ENCODE peak calls at places on chromosomes 7 and 10, in eight cellular contexts. W is H1; X is GM23248; K is aorta; R is stomach; E is effector memory CD4-positive, alpha-beta T cell; C is HepG2; O is lower lobe of right lung. H is an unnamed sample. For H3K9me3, the result is how much of the 10 kb centered on the place peaks cover.

GRCh38 chr10:16700331-16700730 is 116.9 kb downstream of the RSU1 start:
- DNase-seq in E (no peak), W (no peak), X (no peak), R (no peak), C (no peak), K (no peak), O (no peak), H (no peak)

GRCh38 chr10:132452651-132453469 is 55.9 kb downstream of the PWWP2B start:
- DNase-seq in K (peak), C (peak), R (peak), O (peak), E (peak), X (peak), W (peak), H (peak)

GRCh38 chr7:2379821-2380450 is 23.5 kb upstream of the CHST12 start:
- DNase-seq in R (no peak), X (no peak), K (no peak), O (no peak), E (no peak), W (no peak), C (no peak), H (no peak)

GRCh38 chr7:6106140-6106904 is 75.1 kb downstream of the ANKRD61 start:
- DNase-seq in X (peak), C (peak), K (peak), E (peak), R (no peak), W (no peak), O (no peak), H (peak)

GRCh38 chr7:30469303-30469702 is 9.3 kb downstream of the NOD1 start:
- DNase-seq in C (peak), O (peak), E (no peak), X (peak), R (no peak), K (peak), W (peak), H (peak)

GRCh38 chr7:6651866-6652445 is 14.8 kb downstream of the ZNF316 start:
- DNase-seq in X (no peak), E (no peak), R (no peak), K (peak), W (no peak), O (no peak), C (no peak), H (no peak)

GRCh38 chr7:102318482-102318971 is 31.9 kb downstream of the SH2B2 start:
- DNase-seq in R (peak), O (no peak), E (no peak), K (no peak), C (no peak), W (no peak), X (peak), H (no peak)

GRCh38 chr10:70093335-70093944 is 39.2 kb downstream of the AIFM2 start:
- DNase-seq in C (no peak), X (no peak), W (no peak), E (no peak), O (no peak), R (no peak), K (no peak), H (no peak)

GRCh38 chr10:97566338-97566986 is 6.1 kb upstream of the ANKRD2 start:
- DNase-seq in R (no peak), C (no peak), E (no peak), W (no peak), O (no peak), X (no peak), K (no peak), H (no peak)

GRCh38 chr7:30733691-30734090 is 18.2 kb upstream of the INMT start:
- DNase-seq in X (no peak), O (no peak), C (no peak), E (no peak), K (no peak), W (no peak), R (no peak), H (no peak)

GRCh38 chr7:139452948-139453672 is 30.4 kb downstream of the KLRG2 start:
- DNase-seq in R (no peak), C (no peak), E (no peak), X (peak), W (peak), K (no peak), O (no peak), H (no peak)

GRCh38 chr10:49302088-49302487 is 3.1 kb downstream of the C10orf71 start:
- DNase-seq in K (no peak), C (no peak), E (no peak), O (no peak), W (no peak), X (no peak), R (no peak), H (no peak)

GRCh38 chr10:58982470-58983239 is 193.8 kb upstream of the PHYHIPL start:
- DNase-seq in K (no peak), E (no peak), O (no peak), R (no peak), X (no peak), C (no peak), W (no peak), H (no peak)

GRCh38 chr7:91353923-91354322 is 89.7 kb downstream of the FZD1 start:
- DNase-seq in O (no peak), K (no peak), W (no peak), X (no peak), C (no peak), R (no peak), E (no peak), H (no peak)

GRCh38 chr10:69248117-69248730 is 28.1 kb downstream of the HKDC1 start:
- DNase-seq in O (no peak), E (no peak), C (no peak), X (no peak), W (no peak), R (no peak), K (no peak), H (no peak)

GRCh38 chr10:82796510-82796909 is 921.5 kb downstream of the NRG3 start:
- DNase-seq in X (peak), E (no peak), W (no peak), C (no peak), R (no peak), K (no peak), O (no peak), H (no peak)

GRCh38 chr10:668786-669485 is 20.5 kb downstream of the DIP2C start:
- DNase-seq in R (no peak), K (no peak), X (no peak), C (no peak), O (no peak), E (no peak), W (peak), H (peak)

GRCh38 chr10:17059197-17059688 is 70.4 kb downstream of the CUBN start:
- DNase-seq in C (no peak), E (no peak), R (no peak), O (no peak), K (no peak), X (peak), W (no peak), H (no peak)

GRCh38 chr10:128466831-128467371 is 340.7 kb upstream of the MKI67 start:
- DNase-seq in X (no peak), K (no peak), E (no peak), W (no peak), O (no peak), R (no peak), C (no peak), H (no peak)

GRCh38 chr10:68153473-68154210 is 44.4 kb downstream of the MYPN start:
- DNase-seq in W (peak), O (no peak), X (peak), K (no peak), E (no peak), C (peak), R (peak), H (peak)

GRCh38 chr10:24791129-24791733 is 67.5 kb upstream of the ARHGAP21 start:
- DNase-seq in K (no peak), X (no peak), W (no peak), R (no peak), C (no peak), E (no peak), O (no peak), H (no peak)

GRCh38 chr10:58851606-58852005 is 324.8 kb upstream of the PHYHIPL start:
- DNase-seq in R (no peak), K (no peak), W (no peak), O (no peak), C (no peak), X (peak), E (no peak), H (no peak)

GRCh38 chr10:19825690-19826089 is 9.5 kb downstream of the PLXDC2 start:
- DNase-seq in K (no peak), O (no peak), X (no peak), R (no peak), E (no peak), C (no peak), W (no peak), H (no peak)

GRCh38 chr7:36285276-36285675 is 104.4 kb upstream of the ANLN start:
- DNase-seq in C (no peak), X (no peak), R (no peak), O (no peak), K (no peak), E (no peak), W (no peak), H (no peak)

GRCh38 chr7:85156661-85157213 is 30.1 kb downstream of the SEMA3D start:
- DNase-seq in W (no peak), C (no peak), K (no peak), X (no peak), O (no peak), R (no peak), E (no peak), H (no peak)

GRCh38 chr10:70355234-70356021 is 27.0 kb downstream of the LRRC20 start:
- DNase-seq in C (no peak), R (no peak), W (no peak), K (peak), X (no peak), E (no peak), O (no peak), H (peak)

GRCh38 chr7:156177396-156178055 is 365.3 kb upstream of the SHH start:
- DNase-seq in C (no peak), R (no peak), K (no peak), X (no peak), E (no peak), W (no peak), O (no peak), H (no peak)

GRCh38 chr10:43685744-43686143 is 37.1 kb upstream of the ZNF32 start:
- DNase-seq in O (no peak), R (peak), E (no peak), C (no peak), K (no peak), W (no peak), X (no peak), H (no peak)

DNA sequence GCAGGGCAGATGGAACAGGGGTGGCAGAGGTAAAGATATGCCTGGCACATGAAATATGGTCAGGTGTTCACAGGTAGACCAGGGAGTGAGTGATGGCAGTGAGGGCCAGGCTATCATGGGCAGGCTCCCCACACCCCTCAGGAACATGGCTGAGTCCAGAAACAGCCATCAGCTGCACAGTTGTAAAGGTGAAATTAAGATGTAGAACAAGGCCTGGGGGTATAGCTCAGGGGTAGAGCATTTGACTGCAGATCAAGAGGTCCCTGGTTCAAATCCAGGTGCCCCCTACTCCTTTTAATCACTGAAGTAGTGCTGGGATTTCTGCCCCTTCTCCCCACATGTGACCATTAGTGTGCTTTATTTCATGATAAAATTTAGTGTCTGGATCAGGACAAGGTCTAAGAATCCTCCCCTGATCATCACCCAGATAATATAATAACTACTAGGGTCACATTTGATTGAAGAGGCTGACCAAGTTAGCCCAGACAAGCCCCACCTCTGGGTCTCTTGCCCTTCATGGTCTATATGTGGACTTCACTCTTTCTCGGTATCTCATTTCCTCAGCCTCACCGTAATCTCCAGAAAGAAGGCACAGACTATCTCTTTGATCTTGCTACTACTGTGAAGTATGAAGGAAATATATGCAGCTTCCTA is 69.0 kb downstream of the ZNF783 start:
- DNase-seq in C (peak), R (no peak), O (no peak), E (no peak), W (no peak), X (no peak), K (no peak), H (no peak)
- H3K4me3 ChIP-seq in C (no peak), R (no peak), O (no peak), E (no peak), W (no peak), X (no peak), K (no peak), H (no peak)

GRCh38 chr10:6399241-6399701 is 180.8 kb downstream of the PRKCQ start:
- DNase-seq in C (no peak), O (no peak), W (no peak), X (no peak), K (peak), R (no peak), E (no peak), H (no peak)

GRCh38 chr10:6400331-6400730 is 179.7 kb downstream of the PRKCQ start:
- DNase-seq in R (no peak), E (no peak), C (no peak), W (no peak), K (peak), O (peak), X (no peak), H (no peak)

GRCh38 chr10:6399879-6400278 is 180.2 kb downstream of the PRKCQ start:
- DNase-seq in W (no peak), E (no peak), K (no peak), X (no peak), R (no peak), C (no peak), O (no peak), H (no peak)

GRCh38 chr10:6396652-6397051 is 183.4 kb downstream of the PRKCQ start:
- DNase-seq in O (no peak), K (no peak), C (no peak), W (no peak), X (peak), R (no peak), E (no peak), H (no peak)

GRCh38 chr10:6398419-6398818 is 181.7 kb downstream of the PRKCQ start:
- DNase-seq in E (no peak), K (no peak), C (no peak), X (peak), O (no peak), R (no peak), W (no peak), H (no peak)
- H3K27ac ChIP-seq in E (no peak), K (no peak), C (no peak), X (no peak), O (no peak), R (no peak), W (no peak), H (no peak)

DNA sequence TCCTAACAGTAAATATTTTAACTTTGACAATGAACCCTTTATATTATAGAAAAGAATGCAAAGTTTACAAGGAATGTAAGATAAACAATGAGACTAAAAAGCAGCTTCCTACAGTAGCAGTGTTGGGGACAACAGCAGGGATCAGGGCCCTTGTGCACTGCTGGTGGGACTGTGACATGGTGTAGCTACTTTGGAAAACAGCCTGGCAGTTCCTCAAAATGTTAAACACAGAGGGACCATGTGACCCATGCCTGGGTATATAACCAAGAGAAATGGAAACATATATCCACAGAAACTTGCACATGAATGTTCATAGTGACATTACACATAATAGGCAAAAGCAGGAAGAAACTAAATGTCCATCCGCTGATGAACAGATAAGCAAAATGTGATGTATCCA is 325.3 kb downstream of the PRPF18 start:
- DNase-seq in K (no peak), X (no peak), R (no peak), W (no peak), C (no peak), E (no peak), O (no peak), H (no peak)
- H3K9me3 ChIP-seq in K (under half), X (under half), R (under half), W (under half), C (under half), E (under half), O (under half), H (under half)

GRCh38 chr7:93146465-93147127 is 1.6 kb downstream of the SAMD9L start:
- DNase-seq in C (no peak), R (no peak), W (no peak), E (no peak), X (peak), O (no peak), K (no peak), H (no peak)
- H3K4me3 ChIP-seq in C (no peak), R (peak), W (no peak), E (peak), X (peak), O (peak), K (peak), H (no peak)

GRCh38 chr7:105655901-105656380 is 74.6 kb upstream of the EFCAB10 start:
- DNase-seq in R (no peak), C (no peak), K (no peak), W (no peak), E (no peak), X (no peak), O (no peak), H (no peak)
- H3K27ac ChIP-seq in R (no peak), C (no peak), K (no peak), W (peak), E (no peak), X (no peak), O (no peak), H (peak)